ENCODE peak calls at places on chromosomes 13 and 19, in eight cellular contexts. L is GM20000, H is thoracic aorta, X is HFFc6, K is HEK293T, P is kidney glomerular epithelial cell, R is DMS153, S is HL-60. M is an unnamed sample.

GRCh38 chr13:60590775-60591174 is 193.8 kb downstream of the TDRD3 start:
- DNase-seq in L (no peak), H (no peak), X (no peak), K (no peak), P (no peak), R (no peak), S (peak), M (no peak)

GRCh38 chr19:47110521-47111080 is 3.0 kb downstream of the ZC3H4 start:
- DNase-seq in L (no peak), H (no peak), X (no peak), K (peak), P (no peak), R (peak), S (no peak), M (no peak)

GRCh38 chr19:45767410-45767880 is 1.6 kb downstream of the SIX5 start:
- DNase-seq in L (peak), H (no peak), X (peak), K (peak), P (peak), R (no peak), S (no peak), M (no peak)

GRCh38 chr19:35216026-35216832 is 12.3 kb downstream of the FAM187B start:
- DNase-seq in L (no peak), H (no peak), X (peak), K (no peak), P (no peak), R (no peak), S (no peak), M (no peak)

GRCh38 chr19:41298327-41298964 is 11.5 kb upstream of the CCDC97 start:
- DNase-seq in L (no peak), H (no peak), X (peak), K (no peak), P (no peak), R (peak), S (no peak), M (no peak)

GRCh38 chr13:110390572-110390971 is 83.5 kb downstream of the COL4A2 start:
- DNase-seq in L (no peak), H (no peak), X (peak), K (no peak), P (no peak), R (no peak), S (no peak), M (no peak)

GRCh38 chr13:33450956-33451709 is 165.6 kb upstream of the STARD13 start:
- DNase-seq in L (no peak), H (no peak), X (no peak), K (no peak), P (no peak), R (no peak), S (no peak), M (no peak)

GRCh38 chr19:58514564-58515020 is 2.8 kb upstream of the SLC27A5 start:
- DNase-seq in L (no peak), H (no peak), X (no peak), K (no peak), P (no peak), R (no peak), S (no peak), M (no peak)

GRCh38 chr13:74867460-74867859 is 614.5 kb downstream of the TBC1D4 start:
- DNase-seq in L (no peak), H (no peak), X (peak), K (no peak), P (no peak), R (no peak), S (no peak), M (no peak)

GRCh38 chr13:60338754-60339153 is 58.3 kb upstream of the TDRD3 start:
- DNase-seq in L (no peak), H (no peak), X (no peak), K (no peak), P (no peak), R (no peak), S (no peak), M (no peak)

GRCh38 chr13:95403349-95404140 is 102.3 kb upstream of the ABCC4 start:
- DNase-seq in L (no peak), H (no peak), X (no peak), K (no peak), P (no peak), R (no peak), S (no peak), M (no peak)

GRCh38 chr19:14167013-14167593 is 30.7 kb upstream of the ASF1B start:
- DNase-seq in L (no peak), H (no peak), X (no peak), K (no peak), P (no peak), R (no peak), S (no peak), M (no peak)

GRCh38 chr13:91592050-91593014 is 193.9 kb downstream of the GPC5 start:
- DNase-seq in L (no peak), H (no peak), X (no peak), K (no peak), P (peak), R (no peak), S (no peak), M (no peak)

GRCh38 chr19:35903550-35904179 is 1.3 kb downstream of the HCST start:
- DNase-seq in L (peak), H (no peak), X (peak), K (peak), P (peak), R (peak), S (peak), M (peak)

GRCh38 chr19:3345850-3346460 is 20.4 kb upstream of the NFIC start:
- DNase-seq in L (no peak), H (no peak), X (no peak), K (no peak), P (no peak), R (no peak), S (no peak), M (no peak)

GRCh38 chr13:50898338-50898737 is 11.3 kb upstream of the RNASEH2B start:
- DNase-seq in L (no peak), H (no peak), X (no peak), K (no peak), P (no peak), R (no peak), S (no peak), M (no peak)

GRCh38 chr19:19421326-19421725 is 15.9 kb downstream of the GATAD2A start:
- DNase-seq in L (no peak), H (no peak), X (no peak), K (no peak), P (no peak), R (no peak), S (no peak), M (no peak)

GRCh38 chr13:66210677-66211076 is 1019.5 kb downstream of the PCDH9 start:
- DNase-seq in L (no peak), H (no peak), X (peak), K (no peak), P (peak), R (no peak), S (no peak), M (no peak)

GRCh38 chr19:6728346-6728745 is 7.9 kb upstream of the C3 start:
- DNase-seq in L (peak), H (no peak), X (no peak), K (no peak), P (no peak), R (no peak), S (no peak), M (no peak)

GRCh38 chr19:49801966-49802661 is 11.0 kb downstream of the FUZ start:
- DNase-seq in L (no peak), H (peak), X (peak), K (peak), P (peak), R (peak), S (no peak), M (no peak)

GRCh38 chr19:54109651-54110050 is 5.8 kb downstream of the TFPT start:
- DNase-seq in L (no peak), H (no peak), X (no peak), K (no peak), P (no peak), R (no peak), S (no peak), M (no peak)

GRCh38 chr13:109110159-109110558 is 480.7 kb downstream of the MYO16 start:
- DNase-seq in L (no peak), H (no peak), X (no peak), K (no peak), P (no peak), R (no peak), S (no peak), M (no peak)

GRCh38 chr19:3094638-3095374 is 644 bp downstream of the GNA11 start:
- DNase-seq in L (no peak), H (no peak), X (peak), K (no peak), P (no peak), R (no peak), S (no peak), M (no peak)

GRCh38 chr13:46526763-46527162 is 26.2 kb upstream of the LRCH1 start:
- DNase-seq in L (peak), H (no peak), X (no peak), K (no peak), P (no peak), R (no peak), S (no peak), M (no peak)

GRCh38 chr13:29566206-29566605 is 29.3 kb downstream of the SLC7A1 start:
- DNase-seq in L (no peak), H (no peak), X (no peak), K (no peak), P (no peak), R (no peak), S (no peak), M (no peak)

GRCh38 chr19:54247106-54247930 is 4.7 kb upstream of the LILRA6 start:
- DNase-seq in L (no peak), H (no peak), X (no peak), K (no peak), P (no peak), R (no peak), S (no peak), M (no peak)

GRCh38 chr13:111280666-111281577 is 39.5 kb upstream of the TEX29 start:
- DNase-seq in L (no peak), H (no peak), X (peak), K (no peak), P (no peak), R (no peak), S (no peak), M (no peak)

GRCh38 chr19:13629687-13630357 is 123.5 kb upstream of the CACNA1A start:
- DNase-seq in L (no peak), H (no peak), X (peak), K (no peak), P (no peak), R (no peak), S (no peak), M (no peak)

GRCh38 chr13:102295316-102296048 is 106.4 kb downstream of the FGF14 start:
- DNase-seq in L (no peak), H (no peak), X (no peak), K (no peak), P (no peak), R (no peak), S (no peak), M (no peak)

GRCh38 chr13:85261757-85262346 is 537.4 kb downstream of the SLITRK6 start:
- DNase-seq in L (no peak), H (no peak), X (no peak), K (peak), P (no peak), R (no peak), S (no peak), M (no peak)

GRCh38 chr19:16034180-16034579 is 42.1 kb upstream of the TPM4 start:
- DNase-seq in L (no peak), H (no peak), X (no peak), K (no peak), P (no peak), R (no peak), S (no peak), M (no peak)

GRCh38 chr13:41563501-41564001 is 106.2 kb downstream of the RGCC start:
- DNase-seq in L (no peak), H (no peak), X (peak), K (no peak), P (no peak), R (no peak), S (no peak), M (no peak)

GRCh38 chr13:100954430-100955361 is 280.1 kb upstream of the TMTC4 start:
- DNase-seq in L (no peak), H (no peak), X (no peak), K (no peak), P (no peak), R (no peak), S (no peak), M (no peak)

GRCh38 chr19:20038358-20039202 is 725 bp downstream of the ZNF682 start:
- DNase-seq in L (no peak), H (no peak), X (no peak), K (no peak), P (no peak), R (no peak), S (no peak), M (no peak)

GRCh38 chr13:113542751-113543424 is 41.7 kb upstream of the TFDP1 start:
- DNase-seq in L (no peak), H (no peak), X (no peak), K (no peak), P (no peak), R (no peak), S (no peak), M (no peak)